ENCODE peak calls at places on chromosomes 11 and 22, in six cellular contexts. One of them, this sample, is unnamed.

GRCh38 chr11:118401880-118402590 is 629 bp downstream of the ATP5MG start:
- DNase-seq in cardiac muscle cell: peak
- DNase-seq in adrenal gland: no peak
- DNase-seq in thoracic aorta: no peak
- DNase-seq in ovary: no peak
- DNase-seq in Peyer's patch: no peak
- DNase-seq in this sample: peak

GRCh38 chr22:17201285-17201945 is 17.8 kb downstream of the ADA2 start:
- DNase-seq in cardiac muscle cell: peak
- DNase-seq in adrenal gland: no peak
- DNase-seq in thoracic aorta: no peak
- DNase-seq in ovary: no peak
- DNase-seq in Peyer's patch: no peak
- DNase-seq in this sample: no peak

GRCh38 chr22:44440224-44441160 is 57.5 kb downstream of the RTL6 start:
- DNase-seq in cardiac muscle cell: no peak
- DNase-seq in adrenal gland: no peak
- DNase-seq in thoracic aorta: no peak
- DNase-seq in ovary: no peak
- DNase-seq in Peyer's patch: no peak
- DNase-seq in this sample: no peak

GRCh38 chr11:27215471-27216267 is 147.3 kb downstream of the CCDC34 start:
- DNase-seq in cardiac muscle cell: no peak
- DNase-seq in adrenal gland: peak
- DNase-seq in thoracic aorta: no peak
- DNase-seq in ovary: peak
- DNase-seq in Peyer's patch: no peak
- DNase-seq in this sample: no peak

GRCh38 chr22:41939981-41940852 is 6.7 kb downstream of the CENPM start:
- DNase-seq in cardiac muscle cell: no peak
- DNase-seq in adrenal gland: no peak
- DNase-seq in thoracic aorta: no peak
- DNase-seq in ovary: no peak
- DNase-seq in Peyer's patch: peak
- DNase-seq in this sample: no peak

GRCh38 chr11:61971177-61972111 is 4.0 kb upstream of the FTH1 start:
- DNase-seq in cardiac muscle cell: peak
- DNase-seq in adrenal gland: peak
- DNase-seq in thoracic aorta: peak
- DNase-seq in ovary: peak
- DNase-seq in Peyer's patch: peak
- DNase-seq in this sample: peak

GRCh38 chr11:35664977-35665441 is 2.4 kb downstream of the TRIM44 start:
- DNase-seq in cardiac muscle cell: no peak
- DNase-seq in adrenal gland: no peak
- DNase-seq in thoracic aorta: no peak
- DNase-seq in ovary: no peak
- DNase-seq in Peyer's patch: no peak
- DNase-seq in this sample: peak

GRCh38 chr22:47292546-47293320 is 530.3 kb downstream of the TBC1D22A start:
- DNase-seq in cardiac muscle cell: peak
- DNase-seq in adrenal gland: no peak
- DNase-seq in thoracic aorta: no peak
- DNase-seq in ovary: peak
- DNase-seq in Peyer's patch: no peak
- DNase-seq in this sample: no peak

GRCh38 chr22:47727656-47728055 is 965.2 kb downstream of the TBC1D22A start:
- DNase-seq in cardiac muscle cell: no peak
- DNase-seq in adrenal gland: no peak
- DNase-seq in thoracic aorta: no peak
- DNase-seq in ovary: no peak
- DNase-seq in Peyer's patch: no peak
- DNase-seq in this sample: no peak

GRCh38 chr11:20013346-20014066 is 146.8 kb downstream of the DBX1 start:
- DNase-seq in cardiac muscle cell: peak
- DNase-seq in adrenal gland: no peak
- DNase-seq in thoracic aorta: no peak
- DNase-seq in ovary: no peak
- DNase-seq in Peyer's patch: no peak
- DNase-seq in this sample: no peak

GRCh38 chr11:3123761-3124733 is 41.1 kb downstream of the OSBPL5 start:
- DNase-seq in cardiac muscle cell: peak
- DNase-seq in adrenal gland: peak
- DNase-seq in thoracic aorta: peak
- DNase-seq in ovary: peak
- DNase-seq in Peyer's patch: peak
- DNase-seq in this sample: peak

GRCh38 chr11:13140028-13140870 is 131.1 kb downstream of the RASSF10 start:
- DNase-seq in cardiac muscle cell: peak
- DNase-seq in adrenal gland: no peak
- DNase-seq in thoracic aorta: no peak
- DNase-seq in ovary: no peak
- DNase-seq in Peyer's patch: no peak
- DNase-seq in this sample: no peak

GRCh38 chr11:30453705-30454104 is 130.8 kb downstream of the ARL14EP start:
- DNase-seq in cardiac muscle cell: no peak
- DNase-seq in adrenal gland: no peak
- DNase-seq in thoracic aorta: no peak
- DNase-seq in ovary: no peak
- DNase-seq in Peyer's patch: no peak
- DNase-seq in this sample: no peak

GRCh38 chr11:36376888-36377758 is 81.0 kb downstream of the PRR5L start:
- DNase-seq in cardiac muscle cell: peak
- DNase-seq in adrenal gland: peak
- DNase-seq in thoracic aorta: no peak
- DNase-seq in ovary: peak
- DNase-seq in Peyer's patch: peak
- DNase-seq in this sample: peak

GRCh38 chr11:128311742-128312719 is 275.3 kb downstream of the ETS1 start:
- DNase-seq in cardiac muscle cell: no peak
- DNase-seq in adrenal gland: no peak
- DNase-seq in thoracic aorta: no peak
- DNase-seq in ovary: no peak
- DNase-seq in Peyer's patch: no peak
- DNase-seq in this sample: no peak

GRCh38 chr11:67613960-67614715 is 7.4 kb downstream of the NDUFV1 start:
- DNase-seq in cardiac muscle cell: peak
- DNase-seq in adrenal gland: peak
- DNase-seq in thoracic aorta: no peak
- DNase-seq in ovary: no peak
- DNase-seq in Peyer's patch: peak
- DNase-seq in this sample: peak

GRCh38 chr11:61150656-61151544 is 10.3 kb downstream of the VPS37C start:
- DNase-seq in cardiac muscle cell: no peak
- DNase-seq in adrenal gland: no peak
- DNase-seq in thoracic aorta: no peak
- DNase-seq in ovary: no peak
- DNase-seq in Peyer's patch: no peak
- DNase-seq in this sample: no peak

GRCh38 chr11:111923351-111923788 is 4.7 kb downstream of the C11orf52 start:
- DNase-seq in cardiac muscle cell: peak
- DNase-seq in adrenal gland: no peak
- DNase-seq in thoracic aorta: no peak
- DNase-seq in ovary: no peak
- DNase-seq in Peyer's patch: no peak
- DNase-seq in this sample: no peak

GRCh38 chr11:111925953-111926352 is 7.2 kb downstream of the C11orf52 start:
- DNase-seq in cardiac muscle cell: no peak
- DNase-seq in adrenal gland: no peak
- DNase-seq in thoracic aorta: no peak
- DNase-seq in ovary: no peak
- DNase-seq in Peyer's patch: no peak
- DNase-seq in this sample: no peak

GRCh38 chr11:111923951-111924350 is 5.2 kb downstream of the C11orf52 start:
- DNase-seq in cardiac muscle cell: no peak
- DNase-seq in adrenal gland: no peak
- DNase-seq in thoracic aorta: no peak
- DNase-seq in ovary: no peak
- DNase-seq in Peyer's patch: no peak
- DNase-seq in this sample: no peak

GRCh38 chr11:111930472-111930871 is 6.7 kb upstream of the DIXDC1 start:
- DNase-seq in cardiac muscle cell: no peak
- DNase-seq in adrenal gland: no peak
- DNase-seq in thoracic aorta: no peak
- DNase-seq in ovary: no peak
- DNase-seq in Peyer's patch: no peak
- DNase-seq in this sample: no peak

GRCh38 chr11:111926505-111927391 is 8.0 kb downstream of the C11orf52 start:
- DNase-seq in cardiac muscle cell: peak
- DNase-seq in adrenal gland: peak
- DNase-seq in thoracic aorta: peak
- DNase-seq in ovary: peak
- DNase-seq in Peyer's patch: peak
- DNase-seq in this sample: peak
- TF ChIP-seq CTCF in cardiac muscle cell: no peak
- TF ChIP-seq CTCF in adrenal gland: peak
- TF ChIP-seq CTCF in thoracic aorta: peak
- TF ChIP-seq CTCF in ovary: no peak
- TF ChIP-seq CTCF in Peyer's patch: peak
- TF ChIP-seq CTCF in this sample: no peak

DNA sequence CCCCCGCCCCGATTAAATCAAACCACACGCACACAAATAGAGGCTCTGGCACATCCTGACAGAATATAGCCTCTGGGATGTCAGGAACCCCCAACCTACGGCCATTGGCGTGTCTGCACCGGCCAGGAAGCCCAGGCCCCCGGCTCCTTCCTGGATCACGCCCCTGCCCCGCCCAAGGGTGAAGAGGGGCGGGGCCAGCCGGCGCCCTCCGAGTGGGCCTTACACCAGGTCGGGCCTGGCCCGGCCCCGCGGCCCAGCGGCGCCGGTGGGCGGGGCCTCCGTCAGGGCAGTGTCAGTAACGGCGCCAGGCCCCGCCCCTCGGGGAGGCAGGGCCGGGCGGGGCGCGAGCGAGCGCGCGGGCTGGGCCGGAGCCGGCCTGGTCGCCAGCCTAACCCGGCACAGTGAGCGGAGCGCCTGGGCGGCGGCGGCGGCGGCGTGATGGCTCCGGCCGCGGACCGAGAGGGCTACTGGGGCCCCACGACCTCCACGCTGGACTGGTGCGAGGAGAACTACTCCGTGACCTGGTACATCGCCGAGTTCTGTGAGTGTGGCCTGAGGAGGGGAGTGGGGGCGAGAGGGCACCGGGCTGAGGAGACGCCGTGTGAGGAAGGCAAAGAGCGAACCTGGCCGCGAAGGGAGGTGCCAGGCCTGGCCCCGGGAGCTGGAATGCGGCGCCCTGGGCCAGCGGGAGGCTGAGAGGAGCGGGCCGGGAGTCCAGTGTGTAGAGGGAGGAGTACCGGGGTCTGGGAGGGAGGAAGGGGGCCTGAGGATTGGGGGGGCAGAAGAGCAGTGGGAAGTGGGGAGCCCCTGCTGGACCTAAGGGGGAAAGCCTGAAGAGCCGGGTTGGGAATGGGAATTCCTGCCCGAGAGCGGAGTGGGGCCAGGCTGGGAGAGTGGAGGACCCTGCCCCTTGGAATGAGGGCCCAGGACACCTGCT is at the start of gene ACER3:
- DNase-seq in cardiac muscle cell: peak
- DNase-seq in adrenal gland: peak
- DNase-seq in thoracic aorta: peak
- DNase-seq in ovary: peak
- DNase-seq in Peyer's patch: peak
- DNase-seq in this sample: peak
- TF ChIP-seq CTCF in cardiac muscle cell: peak
- TF ChIP-seq CTCF in adrenal gland: no peak
- TF ChIP-seq CTCF in thoracic aorta: peak
- TF ChIP-seq CTCF in ovary: no peak
- TF ChIP-seq CTCF in Peyer's patch: no peak
- TF ChIP-seq CTCF in this sample: peak

GRCh38 chr11:17720796-17721171 is 1.4 kb downstream of the MYOD1 start:
- DNase-seq in cardiac muscle cell: no peak
- DNase-seq in adrenal gland: no peak
- DNase-seq in thoracic aorta: no peak
- DNase-seq in ovary: no peak
- DNase-seq in Peyer's patch: no peak
- DNase-seq in this sample: no peak

GRCh38 chr11:17724020-17724908 is 4.9 kb downstream of the MYOD1 start:
- DNase-seq in cardiac muscle cell: no peak
- DNase-seq in adrenal gland: no peak
- DNase-seq in thoracic aorta: no peak
- DNase-seq in ovary: no peak
- DNase-seq in Peyer's patch: no peak
- DNase-seq in this sample: no peak

GRCh38 chr11:17719940-17720795 is 797 bp downstream of the MYOD1 start:
- DNase-seq in cardiac muscle cell: peak
- DNase-seq in adrenal gland: no peak
- DNase-seq in thoracic aorta: no peak
- DNase-seq in ovary: no peak
- DNase-seq in Peyer's patch: no peak
- DNase-seq in this sample: no peak

GRCh38 chr11:17721242-17721999 is 2.0 kb downstream of the MYOD1 start:
- DNase-seq in cardiac muscle cell: no peak
- DNase-seq in adrenal gland: no peak
- DNase-seq in thoracic aorta: no peak
- DNase-seq in ovary: no peak
- DNase-seq in Peyer's patch: no peak
- DNase-seq in this sample: no peak

GRCh38 chr11:17722000-17722643 is 2.8 kb downstream of the MYOD1 start:
- DNase-seq in cardiac muscle cell: peak
- DNase-seq in adrenal gland: no peak
- DNase-seq in thoracic aorta: no peak
- DNase-seq in ovary: no peak
- DNase-seq in Peyer's patch: no peak
- DNase-seq in this sample: peak
- TF ChIP-seq CTCF in cardiac muscle cell: peak
- TF ChIP-seq CTCF in adrenal gland: no peak
- TF ChIP-seq CTCF in thoracic aorta: no peak
- TF ChIP-seq CTCF in ovary: no peak
- TF ChIP-seq CTCF in Peyer's patch: no peak
- TF ChIP-seq CTCF in this sample: no peak

DNA sequence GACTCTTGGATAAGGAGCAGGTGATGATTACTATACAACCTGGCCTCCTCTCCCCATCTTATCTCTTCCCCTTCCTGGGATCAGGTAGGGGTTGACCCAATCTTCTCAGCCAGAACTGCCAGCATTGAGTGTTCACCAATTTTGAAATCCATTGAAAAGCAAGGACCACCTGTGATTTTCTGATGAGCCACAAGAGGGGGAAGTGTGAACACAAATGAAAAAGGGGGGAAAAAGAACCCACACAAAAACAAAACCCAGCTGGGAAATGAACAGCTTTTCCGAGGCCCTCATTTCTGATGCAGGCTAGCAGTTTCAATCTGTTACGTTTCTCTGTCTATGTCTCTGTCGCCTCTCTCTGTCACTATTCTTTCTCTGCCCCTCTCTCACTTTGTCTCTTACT is 161.9 kb downstream of the INSC start:
- DNase-seq in cardiac muscle cell: peak
- DNase-seq in adrenal gland: no peak
- DNase-seq in thoracic aorta: no peak
- DNase-seq in ovary: no peak
- DNase-seq in Peyer's patch: no peak
- DNase-seq in this sample: no peak
- TF ChIP-seq CTCF in cardiac muscle cell: peak
- TF ChIP-seq CTCF in adrenal gland: no peak
- TF ChIP-seq CTCF in thoracic aorta: no peak
- TF ChIP-seq CTCF in ovary: no peak
- TF ChIP-seq CTCF in Peyer's patch: no peak
- TF ChIP-seq CTCF in this sample: no peak

This sample was measured in RWPE1.